ENCODE peak calls at places on chromosomes 13 and 19, in eight cellular contexts. W is right lobe of liver, M is upper lobe of right lung, X is mammary epithelial cell, F is colonic mucosa, U is PC-3, O is psoas muscle, G is epithelial cell of prostate. D is an unnamed sample.

GRCh38 chr13:112055417-112056206 is 11.3 kb upstream of the SOX1 start:
- DNase-seq in W (no peak), M (no peak), X (no peak), F (no peak), U (no peak), O (no peak), G (no peak), D (no peak)

GRCh38 chr19:31529121-31529520 is 179.9 kb upstream of the TSHZ3 start:
- DNase-seq in W (no peak), M (no peak), X (peak), F (no peak), U (no peak), O (no peak), G (no peak), D (no peak)

GRCh38 chr13:99083976-99084375 is 106.1 kb upstream of the DOCK9 start:
- DNase-seq in W (no peak), M (no peak), X (no peak), F (no peak), U (no peak), O (no peak), G (no peak), D (no peak)

GRCh38 chr19:10292206-10292788 is 2.5 kb downstream of the ICAM5 start:
- DNase-seq in W (peak), M (peak), X (peak), F (peak), U (peak), O (peak), G (no peak), D (peak)

GRCh38 chr13:110503037-110503901 is 58.3 kb downstream of the RAB20 start:
- DNase-seq in W (no peak), M (no peak), X (no peak), F (no peak), U (no peak), O (no peak), G (no peak), D (no peak)

GRCh38 chr13:39023316-39023715 is 14.6 kb downstream of the PROSER1 start:
- DNase-seq in W (no peak), M (no peak), X (no peak), F (no peak), U (no peak), O (no peak), G (no peak), D (no peak)

GRCh38 chr13:80029170-80029569 is 311.8 kb downstream of the SPRY2 start:
- DNase-seq in W (no peak), M (no peak), X (no peak), F (peak), U (no peak), O (no peak), G (no peak), D (no peak)

GRCh38 chr13:110358381-110358780 is 51.3 kb downstream of the COL4A2 start:
- DNase-seq in W (no peak), M (no peak), X (no peak), F (no peak), U (no peak), O (no peak), G (no peak), D (no peak)

GRCh38 chr13:35810286-35810685 is 320.9 kb downstream of the DCLK1 start:
- DNase-seq in W (no peak), M (no peak), X (no peak), F (no peak), U (no peak), O (no peak), G (no peak), D (no peak)

GRCh38 chr19:16457195-16457953 is 14.4 kb downstream of the EPS15L1 start:
- DNase-seq in W (peak), M (no peak), X (peak), F (no peak), U (peak), O (peak), G (no peak), D (peak)

GRCh38 chr13:80141114-80141849 is 199.6 kb downstream of the SPRY2 start:
- DNase-seq in W (no peak), M (no peak), X (no peak), F (no peak), U (no peak), O (no peak), G (no peak), D (no peak)

GRCh38 chr19:6187374-6187773 is 51.9 kb downstream of the ACSBG2 start:
- DNase-seq in W (no peak), M (no peak), X (no peak), F (no peak), U (no peak), O (no peak), G (no peak), D (no peak)

GRCh38 chr13:66200555-66200954 is 1029.6 kb downstream of the PCDH9 start:
- DNase-seq in W (no peak), M (no peak), X (no peak), F (no peak), U (no peak), O (no peak), G (no peak), D (no peak)

GRCh38 chr13:111178417-111178816 is 63.3 kb downstream of the ARHGEF7 start:
- DNase-seq in W (no peak), M (no peak), X (no peak), F (no peak), U (no peak), O (no peak), G (no peak), D (no peak)

GRCh38 chr13:36163809-36164308 is 32.7 kb upstream of the DCLK1 start:
- DNase-seq in W (no peak), M (peak), X (peak), F (peak), U (peak), O (peak), G (peak), D (peak)

GRCh38 chr13:72506706-72507105 is 220.7 kb downstream of the MZT1 start:
- DNase-seq in W (no peak), M (no peak), X (no peak), F (no peak), U (no peak), O (no peak), G (no peak), D (no peak)

GRCh38 chr19:38836438-38837303 is 5.1 kb upstream of the ECH1 start:
- DNase-seq in W (no peak), M (no peak), X (peak), F (no peak), U (no peak), O (peak), G (no peak), D (no peak)
- H3K27ac ChIP-seq in W (peak), M (peak), X (peak), F (no peak), U (peak), O (peak), G (peak), D (peak)

GRCh38 chr19:58278156-58279041 is at the start of gene ZNF8:
- DNase-seq in W (peak), M (peak), X (peak), F (peak), U (peak), O (peak), G (peak), D (peak)

GRCh38 chr19:58277748-58278147 is 1.0 kb upstream of the ZNF8 start:
- DNase-seq in W (no peak), M (no peak), X (no peak), F (peak), U (no peak), O (no peak), G (no peak), D (no peak)

GRCh38 chr19:58279042-58279924 is 528 bp downstream of the ZNF8 start:
- DNase-seq in W (peak), M (peak), X (peak), F (peak), U (peak), O (peak), G (peak), D (peak)

GRCh38 chr19:58277197-58277596 is 1.6 kb upstream of the ZNF8 start:
- DNase-seq in W (no peak), M (no peak), X (no peak), F (no peak), U (no peak), O (no peak), G (no peak), D (no peak)

GRCh38 chr19:58279925-58280316 is 1.2 kb downstream of the ZNF8 start:
- DNase-seq in W (no peak), M (no peak), X (peak), F (no peak), U (no peak), O (no peak), G (peak), D (no peak)
- H3K27ac ChIP-seq in W (no peak), M (peak), X (peak), F (no peak), U (no peak), O (no peak), G (peak), D (no peak)

GRCh38 chr19:1146418-1146711 is 27.7 kb downstream of the SBNO2 start:
- DNase-seq in W (no peak), M (no peak), X (no peak), F (no peak), U (no peak), O (peak), G (no peak), D (no peak)
- H3K27ac ChIP-seq in W (no peak), M (no peak), X (no peak), F (no peak), U (no peak), O (no peak), G (no peak), D (no peak)

DNA sequence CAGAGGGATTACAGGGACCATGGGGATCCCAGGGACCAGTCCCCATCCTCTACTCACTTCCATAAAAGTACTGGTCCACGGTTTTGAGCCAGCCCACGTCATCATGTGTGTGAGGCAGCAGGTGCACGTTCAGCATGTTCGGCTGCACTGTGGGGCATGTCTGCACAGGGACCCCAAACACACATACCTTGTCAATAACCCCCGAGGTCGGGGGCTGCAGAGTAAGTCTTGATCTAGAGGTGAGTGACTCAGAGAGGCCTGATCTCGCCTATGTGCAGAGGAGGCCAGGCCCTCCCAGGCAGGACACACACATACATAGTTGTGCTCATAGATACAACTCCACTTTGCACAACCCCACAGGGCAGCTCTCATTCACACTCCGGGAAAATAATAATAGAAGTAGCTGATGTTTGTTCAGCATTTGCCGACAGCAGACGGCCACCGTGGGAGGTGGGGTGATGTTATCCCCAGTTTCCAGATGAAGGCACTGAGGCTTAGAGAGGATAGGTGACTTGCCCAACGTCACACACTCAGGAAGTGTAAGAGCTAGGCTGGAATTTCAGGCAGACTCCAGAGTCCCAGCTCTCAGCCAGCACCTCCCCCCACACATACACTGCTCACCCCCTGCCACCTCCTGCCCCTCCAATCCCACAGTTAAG is 767 bp downstream of the MAN2B1 start:
- DNase-seq in W (no peak), M (no peak), X (no peak), F (no peak), U (no peak), O (no peak), G (no peak), D (no peak)
- H3K27ac ChIP-seq in W (peak), M (peak), X (peak), F (peak), U (no peak), O (no peak), G (no peak), D (peak)

GRCh38 chr19:58332697-58333096 is 5.9 kb downstream of the ZSCAN22 start:
- DNase-seq in W (no peak), M (no peak), X (no peak), F (no peak), U (no peak), O (no peak), G (no peak), D (no peak)
- H3K27ac ChIP-seq in W (no peak), M (no peak), X (no peak), F (no peak), U (no peak), O (no peak), G (no peak), D (no peak)

GRCh38 chr19:19137556-19138109 is 645 bp downstream of the TMEM161A start:
- DNase-seq in W (no peak), M (no peak), X (no peak), F (no peak), U (no peak), O (peak), G (no peak), D (no peak)

GRCh38 chr19:19134687-19135158 is 3.6 kb downstream of the TMEM161A start:
- DNase-seq in W (no peak), M (peak), X (no peak), F (peak), U (no peak), O (peak), G (no peak), D (peak)

GRCh38 chr19:19140476-19140875 is 2.2 kb upstream of the TMEM161A start:
- DNase-seq in W (no peak), M (no peak), X (peak), F (no peak), U (no peak), O (no peak), G (no peak), D (no peak)

GRCh38 chr19:19139876-19140229 is 1.6 kb upstream of the TMEM161A start:
- DNase-seq in W (no peak), M (no peak), X (no peak), F (no peak), U (no peak), O (no peak), G (no peak), D (no peak)

DNA sequence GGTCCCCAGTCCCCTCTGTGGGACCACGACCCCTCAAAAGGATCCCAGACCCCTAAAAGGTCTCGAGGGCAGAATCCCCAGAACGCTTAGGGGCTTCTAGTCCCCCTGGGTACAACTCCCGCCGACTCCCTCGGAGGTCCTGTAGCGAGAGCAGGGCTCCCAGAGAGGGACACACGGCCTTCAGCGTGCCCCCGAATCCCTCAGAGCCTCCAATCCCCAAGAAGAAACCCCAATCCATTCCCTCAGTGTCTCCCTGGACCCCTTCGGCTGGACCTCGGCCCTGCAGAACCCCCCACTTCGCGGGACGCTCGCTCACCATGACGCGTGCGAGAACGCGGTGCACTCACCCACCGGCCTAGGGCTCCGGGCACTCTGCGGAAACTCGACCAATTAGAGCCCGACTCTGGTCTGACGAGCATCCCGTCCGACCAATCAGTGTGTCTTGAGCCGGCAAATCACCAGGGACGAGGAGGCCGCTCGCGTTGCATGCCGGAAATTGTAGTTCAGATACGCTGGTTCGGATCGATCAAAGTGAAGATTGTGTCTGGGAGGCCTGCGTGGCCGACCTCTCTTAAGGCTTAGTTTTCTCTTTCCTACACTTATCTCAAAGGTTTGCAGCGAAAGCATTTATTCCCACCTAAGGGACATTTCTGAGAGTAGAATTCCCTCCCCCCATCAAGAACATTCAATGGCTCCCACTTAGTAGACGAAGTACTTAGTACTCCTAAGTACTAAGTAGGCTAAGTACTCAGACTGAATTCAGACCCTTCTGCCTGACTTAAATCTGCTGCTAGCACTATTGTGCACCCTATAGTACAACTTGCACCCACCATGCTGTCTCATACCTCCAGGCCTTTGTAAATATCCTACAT is at the start of gene TMEM161A:
- DNase-seq in W (peak), M (peak), X (peak), F (peak), U (peak), O (peak), G (peak), D (peak)
- H3K27ac ChIP-seq in W (peak), M (peak), X (peak), F (no peak), U (no peak), O (peak), G (no peak), D (peak)

GRCh38 chr19:45996933-45997332 is 1.7 kb downstream of the CCDC61 start:
- DNase-seq in W (no peak), M (no peak), X (no peak), F (no peak), U (no peak), O (no peak), G (no peak), D (no peak)

GRCh38 chr19:45995715-45996385 is 583 bp downstream of the CCDC61 start:
- DNase-seq in W (no peak), M (no peak), X (no peak), F (no peak), U (no peak), O (no peak), G (no peak), D (no peak)

GRCh38 chr19:46000497-46001246 is 5.4 kb downstream of the CCDC61 start:
- DNase-seq in W (peak), M (peak), X (no peak), F (peak), U (no peak), O (no peak), G (no peak), D (peak)

GRCh38 chr19:45999653-46000121 is 4.4 kb downstream of the CCDC61 start:
- DNase-seq in W (no peak), M (no peak), X (no peak), F (no peak), U (no peak), O (peak), G (no peak), D (no peak)

GRCh38 chr19:45998834-45999233 is 3.6 kb downstream of the CCDC61 start:
- DNase-seq in W (no peak), M (no peak), X (no peak), F (no peak), U (no peak), O (no peak), G (no peak), D (no peak)
- H3K27ac ChIP-seq in W (no peak), M (no peak), X (no peak), F (no peak), U (no peak), O (no peak), G (no peak), D (no peak)

GRCh38 chr13:41054212-41054877 is 7.0 kb upstream of the WBP4 start:
- DNase-seq in W (no peak), M (no peak), X (peak), F (peak), U (peak), O (no peak), G (no peak), D (no peak)
- H3K27ac ChIP-seq in W (peak), M (peak), X (no peak), F (peak), U (peak), O (no peak), G (peak), D (peak)

DNA sequence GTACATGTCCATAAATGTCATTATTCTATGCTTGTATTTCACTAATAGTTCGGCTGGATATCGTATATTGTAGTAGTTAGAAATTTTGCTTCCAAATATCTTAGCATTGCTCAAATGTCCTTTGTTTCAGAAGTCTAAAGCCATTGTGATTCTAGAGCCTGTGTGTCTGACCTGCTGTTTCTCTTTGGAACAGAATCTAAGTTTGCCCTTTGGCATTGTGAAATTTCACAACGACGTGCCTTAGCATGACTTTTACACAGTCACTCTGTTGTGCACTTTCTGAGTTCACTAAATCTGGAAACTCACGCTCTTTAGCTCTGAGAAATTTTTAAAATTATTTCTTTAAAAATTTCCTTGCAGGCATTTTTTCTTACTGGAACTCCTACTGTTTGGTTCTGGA is 152.2 kb downstream of the TBC1D4 start:
- DNase-seq in W (no peak), M (no peak), X (peak), F (no peak), U (no peak), O (no peak), G (no peak), D (no peak)
- H3K27ac ChIP-seq in W (peak), M (no peak), X (peak), F (no peak), U (no peak), O (peak), G (peak), D (peak)

DNA sequence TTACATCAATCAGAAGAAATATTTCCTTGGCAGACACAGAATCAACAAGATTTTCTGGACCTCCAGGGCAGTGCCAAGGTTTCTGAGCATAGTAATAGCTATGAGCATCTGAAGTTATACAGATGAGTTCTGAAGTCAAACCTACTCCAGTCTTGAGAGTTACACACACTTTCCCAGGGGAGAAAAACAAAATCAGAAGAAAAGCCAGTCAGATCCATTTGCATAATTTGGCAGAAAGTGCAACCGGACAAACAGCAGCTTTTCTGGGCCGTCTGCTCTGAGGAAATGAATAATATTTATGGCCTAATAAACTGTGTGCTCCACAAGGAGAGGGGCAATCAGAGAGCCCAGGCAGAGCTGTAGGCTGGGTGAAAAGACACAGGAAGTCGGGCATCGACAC is 93.1 kb downstream of the KL start:
- DNase-seq in W (no peak), M (no peak), X (no peak), F (no peak), U (no peak), O (no peak), G (no peak), D (no peak)
- H3K27ac ChIP-seq in W (no peak), M (peak), X (no peak), F (no peak), U (peak), O (no peak), G (no peak), D (peak)